ENCODE peak calls at places on chromosomes 4 and X, in six cellular contexts. L is PC-3, G is HCT116, J is mammary epithelial cell, M is lower lobe of right lung, R is cardiac muscle cell. F is an unnamed sample.
A peak's percentile ranks its signal among the peaks of the same experiment; 100 is the strongest.

GRCh38 chr4:140076307-140076706 is 77.7 kb downstream of the MAML3 start:
- DNase-seq in G (no peak), R (no peak), L (no peak), J (no peak), M (no peak), F (no peak)

GRCh38 chr4:534101-534575 is 35.1 kb downstream of the PIGG start:
- DNase-seq in G (no peak), R (no peak), M (no peak), J (no peak), L (no peak), F (no peak)

GRCh38 chrX:18887177-18887820 is 96.6 kb downstream of the PHKA2 start:
- DNase-seq in R (no peak), J (no peak), M (peak; percentile 60), G (no peak), L (no peak), F (no peak)

GRCh38 chrX:51853251-51853650 is 40.2 kb upstream of the MAGED1 start:
- DNase-seq in J (no peak), M (no peak), G (no peak), L (no peak), R (no peak), F (no peak)

GRCh38 chr4:2802618-2803531 is 10.0 kb downstream of the SH3BP2 start:
- DNase-seq in L (no peak), R (no peak), M (peak; percentile 41), J (no peak), G (no peak), F (no peak)

GRCh38 chrX:135974279-135974856 is 580 bp upstream of the MMGT1 start:
- DNase-seq in M (peak; percentile 74), J (no peak), L (peak; percentile 25), R (peak; percentile 83), G (peak; percentile 36), F (no peak)

GRCh38 chr4:26772096-26772495 is 88.5 kb upstream of the STIM2 start:
- DNase-seq in G (no peak), J (no peak), M (no peak), R (no peak), L (no peak), F (no peak)

GRCh38 chrX:119756926-119757635 is 1.3 kb upstream of the SOWAHD start:
- DNase-seq in J (no peak), R (no peak), M (no peak), G (no peak), L (no peak), F (no peak)

GRCh38 chr4:125522588-125522987 is 207.8 kb downstream of the FAT4 start:
- DNase-seq in G (no peak), R (no peak), M (no peak), J (no peak), L (no peak), F (no peak)

GRCh38 chr4:1842993-1843448 is 12.9 kb downstream of the LETM1 start:
- DNase-seq in L (peak; percentile 47), G (no peak), M (no peak), J (no peak), R (no peak), F (no peak)

GRCh38 chrX:69150294-69150960 is 14.8 kb downstream of the PJA1 start:
- DNase-seq in G (peak; percentile 72), J (peak; percentile 79), M (no peak), L (peak; percentile 93), R (no peak), F (peak; percentile 77)

GRCh38 chrX:41922694-41923171 is 621 bp downstream of the CASK start:
- DNase-seq in M (peak; percentile 47), G (no peak), L (peak; percentile 3), J (peak; percentile 14), R (peak; percentile 71), F (no peak)

GRCh38 chr4:1244978-1245471 is 3.9 kb downstream of the CTBP1 start:
- DNase-seq in R (no peak), J (no peak), L (no peak), M (no peak), G (no peak), F (no peak)

GRCh38 chr4:123398151-123398802 is 1.7 kb downstream of the SPRY1 start:
- DNase-seq in J (peak; percentile 68), M (peak; percentile 84), L (peak; percentile 55), G (peak; percentile 22), R (peak; percentile 89), F (peak; percentile 61)

GRCh38 chr4:169621754-169622481 is 1.5 kb downstream of the CLCN3 start:
- DNase-seq in J (peak; percentile 58), L (peak; percentile 65), G (no peak), M (no peak), R (no peak), F (no peak)

GRCh38 chrX:101217689-101218088 is 1.9 kb upstream of the DRP2 start:
- DNase-seq in M (no peak), G (no peak), J (no peak), L (no peak), R (no peak), F (no peak)

GRCh38 chr4:78652282-78652876 is 100.8 kb downstream of the ANXA3 start:
- DNase-seq in G (no peak), M (no peak), J (no peak), R (no peak), L (no peak), F (no peak)

GRCh38 chrX:104482757-104483156 is 83.2 kb upstream of the IL1RAPL2 start:
- DNase-seq in R (no peak), M (no peak), L (peak; percentile 15), J (no peak), G (no peak), F (no peak)

GRCh38 chr4:24889991-24890390 is 22.9 kb downstream of the CCDC149 start:
- DNase-seq in M (no peak), J (no peak), R (no peak), L (peak; percentile 43), G (no peak), F (peak; percentile 14)

GRCh38 chrX:14015941-14016340 is 13.8 kb downstream of the GEMIN8 start:
- DNase-seq in J (no peak), G (no peak), L (no peak), R (no peak), M (no peak), F (no peak)

GRCh38 chr4:121182296-121182695 is 18.2 kb upstream of the TNIP3 start:
- DNase-seq in L (peak; percentile 31), G (no peak), M (no peak), R (peak; percentile 7), J (no peak), F (no peak)
- H3K27ac ChIP-seq in L (no peak overlapping the region), G (no peak overlapping the region), M (peak overlapping the region; percentile 78), R (no peak overlapping the region), J (no peak overlapping the region), F (no peak overlapping the region)

GRCh38 chr4:183658362-183659028 is 490 bp downstream of the RWDD4 start:
- DNase-seq in J (peak; percentile 28), M (peak; percentile 50), G (no peak), L (peak; percentile 4), R (peak; percentile 42), F (peak; percentile 45)

GRCh38 chr4:183657564-183657963 is 1.4 kb downstream of the RWDD4 start:
- DNase-seq in R (no peak), L (no peak), G (no peak), M (no peak), J (peak; percentile 1), F (no peak)

GRCh38 chr4:183659919-183660318 is 826 bp downstream of the TRAPPC11 start:
- DNase-seq in R (peak; percentile 1), G (no peak), M (no peak), L (peak; percentile 2), J (peak; percentile 17), F (no peak)

DNA sequence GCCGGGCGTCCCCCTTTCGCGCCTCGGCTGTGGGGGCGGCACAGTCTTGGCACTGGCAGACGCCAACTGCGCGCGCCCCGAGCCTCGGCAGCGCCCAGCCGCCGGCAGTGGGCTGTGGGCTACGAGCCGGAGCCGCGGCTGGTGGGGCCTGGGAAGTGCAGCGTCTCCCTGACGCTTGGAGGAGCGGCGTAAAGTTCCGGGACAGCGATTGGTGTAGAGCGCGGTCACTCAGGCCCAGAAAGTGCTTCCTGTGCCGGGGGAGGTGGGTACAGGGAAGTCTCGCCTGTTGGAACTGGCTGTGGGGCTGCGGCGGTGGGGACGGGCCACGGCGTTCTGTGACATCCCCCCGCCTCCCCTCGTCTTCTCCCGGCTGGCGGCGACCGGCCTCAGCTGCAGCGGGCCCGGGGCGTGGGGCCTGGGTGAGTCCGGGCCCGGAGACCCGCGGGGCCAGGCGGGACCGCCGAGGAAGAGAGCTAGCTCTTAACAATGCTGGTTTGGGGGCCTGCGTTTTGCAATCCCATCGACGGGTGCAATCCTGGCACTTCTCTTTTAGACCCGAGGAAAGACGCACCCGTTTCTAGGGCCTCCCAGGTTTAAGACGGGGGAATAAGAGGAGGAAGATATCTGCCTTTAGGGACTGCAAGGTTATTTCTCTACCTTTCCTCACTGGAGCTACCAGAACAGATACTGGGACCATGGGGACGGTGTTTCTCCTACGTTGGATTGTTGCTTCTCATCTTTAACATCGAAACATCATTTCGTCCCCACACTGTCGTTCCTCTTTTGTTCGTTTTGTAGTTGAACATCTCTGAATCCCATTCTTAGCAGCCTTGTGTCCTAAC is at the start of the genes RWDD4 and TRAPPC11:
- DNase-seq in J (peak; percentile 99), L (peak; percentile 95), G (peak; percentile 88), M (peak; percentile 99), R (peak; percentile 98), F (peak; percentile 98)
- TF ChIP-seq CTCF in J (no peak), L (no peak), G (no peak), M (peak; percentile 50), R (peak; percentile 11), F (peak; percentile 14)

DNA sequence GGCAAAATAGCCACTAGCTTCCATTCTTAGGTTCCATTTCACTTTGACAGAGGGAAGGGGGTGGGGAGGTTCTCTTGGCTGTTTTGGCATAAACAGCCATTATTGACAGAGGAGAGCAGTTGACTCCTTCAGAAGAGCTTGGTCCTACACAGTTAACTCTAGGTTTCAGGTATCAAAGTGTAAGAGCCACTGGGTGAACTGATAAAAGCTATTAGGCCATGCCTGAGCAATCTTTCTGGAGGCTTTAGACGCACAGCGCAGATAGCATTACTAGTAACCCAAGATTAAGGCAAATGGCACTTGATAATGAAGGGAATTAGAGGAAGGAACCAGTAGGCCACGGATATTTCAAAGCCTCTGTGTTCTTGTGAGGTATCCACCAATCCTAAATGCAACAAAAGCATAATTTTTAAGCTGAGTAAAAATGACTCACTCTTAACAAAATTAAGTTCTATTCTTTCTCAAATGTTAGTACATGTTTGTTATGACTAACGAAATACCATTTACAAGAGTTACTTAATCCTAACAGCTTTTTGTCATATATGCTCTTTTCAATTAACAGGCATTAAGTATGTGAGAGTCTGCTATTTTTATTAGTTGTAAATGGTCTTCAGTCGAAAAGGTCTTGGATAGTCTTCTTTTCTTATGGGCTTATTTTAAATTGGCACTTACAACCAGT is 53.6 kb downstream of the SLC7A11 start:
- DNase-seq in R (no peak), G (no peak), L (no peak), J (peak; percentile 62), M (no peak), F (peak; percentile 46)
- H3K27ac ChIP-seq in R (peak overlapping the region; percentile 62), G (no peak overlapping the region), L (no peak overlapping the region), J (peak overlapping the region; percentile 35), M (no peak overlapping the region), F (peak overlapping the region; percentile 74)

DNA sequence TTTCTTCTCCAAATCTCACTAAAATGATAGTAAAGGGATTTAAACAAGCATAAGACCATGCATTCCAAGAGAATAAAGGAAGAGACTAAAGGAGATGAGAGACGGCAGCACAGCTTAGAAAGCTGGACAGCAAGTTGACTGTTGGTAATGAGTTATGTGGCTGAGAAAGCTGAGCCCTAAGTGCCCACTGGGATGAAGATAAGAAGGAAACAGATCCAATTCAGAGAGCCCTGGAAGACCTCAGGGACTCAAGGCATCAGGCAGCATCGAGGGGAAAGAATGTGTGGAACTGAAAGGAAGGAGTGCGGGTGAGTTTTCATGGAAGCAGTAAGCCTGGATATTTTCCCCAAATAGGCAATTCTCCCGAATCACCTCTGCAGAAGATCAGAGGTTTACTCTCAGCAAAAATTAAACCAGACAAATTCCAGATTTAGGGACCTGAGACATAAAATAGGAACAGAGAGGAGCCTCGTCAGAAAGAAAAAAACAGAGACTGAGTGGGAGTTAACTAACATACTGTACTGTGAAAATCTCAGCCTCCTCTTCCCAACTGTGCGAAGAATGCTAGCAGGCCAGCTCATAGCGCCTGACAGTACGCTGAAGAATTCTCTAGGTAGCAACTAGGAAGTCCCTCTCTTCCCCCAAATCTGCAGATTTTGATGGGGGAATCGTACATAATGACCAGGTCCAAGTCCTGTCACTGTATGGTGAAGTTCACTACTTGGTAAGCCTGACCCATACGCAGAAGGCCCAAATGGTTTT is 187.7 kb upstream of the TAPT1 start:
- DNase-seq in J (no peak), G (no peak), R (peak; percentile 47), L (no peak), M (no peak), F (no peak)
- TF ChIP-seq CTCF in J (no peak), G (no peak), R (no peak), L (no peak), M (no peak), F (no peak)

F was measured in RWPE1.